ENCODE peak calls at places on chromosome 11, in eight cellular contexts. E is HCT116; L is vagina; D is CD4-positive, CD25-positive, alpha-beta regulatory T cell; N is neural progenitor cell; Z is AG04450; K is T-cell; V is AG08396. T is an unnamed sample.

GRCh38 chr11:57476223-57476882 is 16.0 kb downstream of the RTN4RL2 start:
- DNase-seq in E (no peak), L (no peak), D (no peak), N (peak), Z (no peak), K (no peak), V (peak), T (no peak)

GRCh38 chr11:46238078-46238966 is 39.1 kb upstream of the CREB3L1 start:
- DNase-seq in E (no peak), L (no peak), D (peak), N (peak), Z (no peak), K (peak), V (peak), T (peak)

GRCh38 chr11:64560941-64561340 is 30.1 kb upstream of the SLC22A12 start:
- DNase-seq in E (no peak), L (no peak), D (no peak), N (no peak), Z (no peak), K (no peak), V (no peak), T (no peak)

GRCh38 chr11:128279861-128280260 is 307.5 kb downstream of the ETS1 start:
- DNase-seq in E (no peak), L (no peak), D (no peak), N (no peak), Z (no peak), K (no peak), V (no peak), T (no peak)

GRCh38 chr11:73017024-73017751 is 124.9 kb downstream of the FCHSD2 start:
- DNase-seq in E (no peak), L (no peak), D (no peak), N (no peak), Z (no peak), K (no peak), V (no peak), T (no peak)

GRCh38 chr11:116276051-116277044 is 496.4 kb downstream of the BUD13 start:
- DNase-seq in E (peak), L (no peak), D (peak), N (peak), Z (peak), K (peak), V (peak), T (peak)

GRCh38 chr11:16184588-16184987 is 171.8 kb downstream of the SOX6 start:
- DNase-seq in E (no peak), L (no peak), D (no peak), N (no peak), Z (peak), K (no peak), V (peak), T (no peak)

GRCh38 chr11:61004037-61004641 is 32.7 kb downstream of the CD6 start:
- DNase-seq in E (no peak), L (no peak), D (no peak), N (no peak), Z (no peak), K (peak), V (no peak), T (no peak)

GRCh38 chr11:65452806-65453490 is 30.4 kb downstream of the NEAT1 start:
- DNase-seq in E (no peak), L (no peak), D (no peak), N (no peak), Z (no peak), K (no peak), V (peak), T (no peak)

GRCh38 chr11:117928818-117929567 is at the start of gene TMPRSS13:
- DNase-seq in E (no peak), L (no peak), D (no peak), N (no peak), Z (no peak), K (no peak), V (no peak), T (no peak)

GRCh38 chr11:44606472-44606871 is 41.0 kb downstream of the CD82 start:
- DNase-seq in E (no peak), L (no peak), D (no peak), N (no peak), Z (no peak), K (no peak), V (no peak), T (no peak)

GRCh38 chr11:15665368-15665871 is 550.7 kb downstream of the INSC start:
- DNase-seq in E (no peak), L (no peak), D (no peak), N (no peak), Z (no peak), K (no peak), V (no peak), T (no peak)

GRCh38 chr11:72069787-72070251 is 10.5 kb downstream of the NUMA1 start:
- DNase-seq in E (peak), L (no peak), D (no peak), N (peak), Z (peak), K (no peak), V (peak), T (no peak)

GRCh38 chr11:101188801-101189200 is 59.2 kb upstream of the PGR start:
- DNase-seq in E (no peak), L (no peak), D (no peak), N (no peak), Z (no peak), K (no peak), V (no peak), T (no peak)

GRCh38 chr11:61927501-61927900 is 10.1 kb upstream of the RAB3IL1 start:
- DNase-seq in E (no peak), L (no peak), D (no peak), N (no peak), Z (no peak), K (no peak), V (no peak), T (no peak)

GRCh38 chr11:33475999-33476398 is 218.8 kb downstream of the HIPK3 start:
- DNase-seq in E (no peak), L (no peak), D (no peak), N (no peak), Z (peak), K (no peak), V (no peak), T (no peak)

GRCh38 chr11:66725646-66726045 is 3.4 kb downstream of the SPTBN2 start:
- DNase-seq in E (no peak), L (no peak), D (no peak), N (peak), Z (no peak), K (no peak), V (no peak), T (no peak)

GRCh38 chr11:48045536-48045935 is 65.2 kb downstream of the PTPRJ start:
- DNase-seq in E (no peak), L (no peak), D (no peak), N (no peak), Z (no peak), K (no peak), V (no peak), T (no peak)

GRCh38 chr11:14424096-14424495 is 65.1 kb upstream of the RRAS2 start:
- DNase-seq in E (no peak), L (no peak), D (no peak), N (no peak), Z (no peak), K (no peak), V (no peak), T (no peak)

GRCh38 chr11:101446238-101446637 is 137.6 kb downstream of the TRPC6 start:
- DNase-seq in E (no peak), L (no peak), D (no peak), N (no peak), Z (no peak), K (no peak), V (no peak), T (no peak)

T was measured in hypothalamus.